ENCODE peak calls at places on chromosome 3, in seven cellular contexts. O is bronchial epithelial cell, T is mucosa of gallbladder, H is HEK293T, V is ovary, A is NT2/D1, K is GM13977. G is an unnamed sample.

GRCh38 chr3:194250104-194251002 is 100.8 kb downstream of the CPN2 start:
- DNase-seq in V (peak; percentile 77), K (no peak), A (no peak), O (no peak), T (peak; percentile 40), H (no peak), G (no peak)

GRCh38 chr3:28745436-28745835 is 396.8 kb upstream of the AZI2 start:
- DNase-seq in H (no peak), V (no peak), O (peak; percentile 71), T (no peak), A (no peak), K (no peak), G (no peak)

GRCh38 chr3:141412087-141412935 is 44.0 kb downstream of the ZBTB38 start:
- DNase-seq in O (peak; percentile 83), V (peak; percentile 67), K (peak; percentile 54), T (peak; percentile 57), H (peak; percentile 66), A (no peak), G (peak; percentile 69)

GRCh38 chr3:30581067-30581585 is 25.3 kb upstream of the TGFBR2 start:
- DNase-seq in O (no peak), H (no peak), V (no peak), T (no peak), K (no peak), A (no peak), G (no peak)

GRCh38 chr3:155102329-155102728 is 22.2 kb downstream of the MME start:
- DNase-seq in H (no peak), K (no peak), A (no peak), O (peak; percentile 33), T (no peak), V (no peak), G (no peak)

GRCh38 chr3:27880969-27881892 is 159.1 kb upstream of the EOMES start:
- DNase-seq in A (no peak), H (no peak), K (no peak), V (no peak), O (no peak), T (peak; percentile 15), G (no peak)

GRCh38 chr3:52783211-52783555 is 5.8 kb downstream of the ITIH1 start:
- DNase-seq in T (no peak), A (no peak), V (no peak), K (no peak), O (no peak), H (no peak), G (no peak)

GRCh38 chr3:8455451-8456117 is 46.0 kb upstream of the LMCD1 start:
- DNase-seq in T (no peak), O (no peak), V (no peak), K (no peak), H (no peak), A (no peak), G (no peak)

GRCh38 chr3:42273351-42273750 is 7.4 kb upstream of the CCK start:
- DNase-seq in K (no peak), H (no peak), O (no peak), A (no peak), V (no peak), T (no peak), G (no peak)

GRCh38 chr3:9715764-9716437 is 12.3 kb downstream of the CPNE9 start:
- DNase-seq in H (peak; percentile 42), T (peak; percentile 77), K (no peak), O (peak; percentile 78), A (no peak), V (peak; percentile 78), G (peak; percentile 85)

GRCh38 chr3:2896281-2896967 is 213.8 kb downstream of the IL5RA start:
- DNase-seq in H (no peak), A (no peak), T (peak; percentile 15), V (no peak), K (no peak), O (no peak), G (no peak)

GRCh38 chr3:141738636-141739363 is 702 bp downstream of the RNF7 start:
- DNase-seq in K (peak; percentile 15), H (no peak), V (no peak), O (peak; percentile 63), T (no peak), A (no peak), G (peak; percentile 16)

GRCh38 chr3:195212749-195213085 is 58.2 kb downstream of the XXYLT1 start:
- DNase-seq in K (no peak), H (no peak), V (no peak), A (no peak), O (no peak), T (peak; percentile 6), G (no peak)

GRCh38 chr3:28624079-28624478 is 275.5 kb upstream of the AZI2 start:
- DNase-seq in K (no peak), H (no peak), T (no peak), V (no peak), A (no peak), O (no peak), G (peak; percentile 28)

GRCh38 chr3:123546133-123546755 is 38.6 kb downstream of the HACD2 start:
- DNase-seq in T (no peak), V (no peak), H (no peak), O (peak; percentile 77), A (no peak), K (no peak), G (no peak)

GRCh38 chr3:37229740-37230139 is 55.4 kb upstream of the LRRFIP2 start:
- DNase-seq in A (no peak), V (no peak), T (peak; percentile 75), H (no peak), K (no peak), O (no peak), G (no peak)

GRCh38 chr3:45362768-45363167 is 25.6 kb upstream of the LARS2 start:
- DNase-seq in T (no peak), V (no peak), A (no peak), H (no peak), K (no peak), O (peak; percentile 54), G (no peak)